ENCODE peak calls at places on chromosomes 4 and X, in four cellular contexts. One of them, this sample, is unnamed.

GRCh38 chr4:135319685-135320084 is 1118.1 kb upstream of the PABPC4L start:
- DNase-seq in IMR-90: no peak
- DNase-seq in fibroblast of lung: no peak
- DNase-seq in mucosa of descending colon: no peak
- DNase-seq in this sample: no peak

GRCh38 chrX:149060921-149061320 is 444.2 kb downstream of the IDS start:
- DNase-seq in IMR-90: no peak
- DNase-seq in mucosa of descending colon: no peak
- DNase-seq in fibroblast of lung: peak; percentile 88
- DNase-seq in this sample: no peak

GRCh38 chrX:100410083-100410590 is at the start of gene PCDH19:
- DNase-seq in IMR-90: peak; percentile 17
- DNase-seq in fibroblast of lung: peak; percentile 37
- DNase-seq in mucosa of descending colon: peak; percentile 47
- DNase-seq in this sample: peak; percentile 59

GRCh38 chr4:26803462-26803861 is 57.2 kb upstream of the STIM2 start:
- DNase-seq in IMR-90: no peak
- DNase-seq in fibroblast of lung: peak; percentile 22
- DNase-seq in mucosa of descending colon: no peak
- DNase-seq in this sample: no peak

GRCh38 chr4:74793757-74794340 is 474 bp downstream of the BTC start:
- DNase-seq in mucosa of descending colon: peak; percentile 77
- DNase-seq in IMR-90: no peak
- DNase-seq in fibroblast of lung: peak; percentile 22
- DNase-seq in this sample: peak; percentile 93

GRCh38 chr4:145545538-145546224 is 64.0 kb downstream of the SMAD1 start:
- DNase-seq in fibroblast of lung: peak; percentile 96
- DNase-seq in IMR-90: peak; percentile 98
- DNase-seq in mucosa of descending colon: peak; percentile 45
- DNase-seq in this sample: no peak

GRCh38 chr4:110793381-110793801 is 170.5 kb upstream of the PITX2 start:
- DNase-seq in fibroblast of lung: peak; percentile 25
- DNase-seq in IMR-90: peak; percentile 17
- DNase-seq in mucosa of descending colon: no peak
- DNase-seq in this sample: no peak

GRCh38 chrX:22135994-22136684 is 104.0 kb downstream of the PHEX start:
- DNase-seq in mucosa of descending colon: peak; percentile 40
- DNase-seq in fibroblast of lung: peak; percentile 76
- DNase-seq in IMR-90: peak; percentile 60
- DNase-seq in this sample: no peak

GRCh38 chr4:102344955-102345794 is at the start of gene SLC39A8:
- DNase-seq in fibroblast of lung: peak; percentile 84
- DNase-seq in IMR-90: peak; percentile 44
- DNase-seq in mucosa of descending colon: peak; percentile 92
- DNase-seq in this sample: peak; percentile 94

GRCh38 chr4:68748181-68748981 is 67.4 kb upstream of the UGT2B10 start:
- DNase-seq in fibroblast of lung: no peak
- DNase-seq in IMR-90: no peak
- DNase-seq in mucosa of descending colon: peak; percentile 47
- DNase-seq in this sample: peak; percentile 41

GRCh38 chrX:69626129-69626528 is 10.2 kb downstream of the EDA start:
- DNase-seq in fibroblast of lung: no peak
- DNase-seq in mucosa of descending colon: no peak
- DNase-seq in IMR-90: no peak
- DNase-seq in this sample: no peak

GRCh38 chrX:73847991-73848390 is 285.0 kb downstream of the CHIC1 start:
- DNase-seq in mucosa of descending colon: no peak
- DNase-seq in fibroblast of lung: no peak
- DNase-seq in IMR-90: no peak
- DNase-seq in this sample: no peak

GRCh38 chr4:1211371-1211770 is 37.6 kb downstream of the CTBP1 start:
- DNase-seq in mucosa of descending colon: no peak
- DNase-seq in fibroblast of lung: no peak
- DNase-seq in IMR-90: no peak
- DNase-seq in this sample: peak; percentile 19

GRCh38 chr4:170736710-170737109 is 647.0 kb upstream of the AADAT start:
- DNase-seq in IMR-90: no peak
- DNase-seq in fibroblast of lung: peak; percentile 44
- DNase-seq in mucosa of descending colon: no peak
- DNase-seq in this sample: no peak

GRCh38 chrX:50198348-50198747 is 2.5 kb downstream of the AKAP4 start:
- DNase-seq in mucosa of descending colon: peak; percentile 10
- DNase-seq in fibroblast of lung: no peak
- DNase-seq in IMR-90: no peak
- DNase-seq in this sample: no peak

GRCh38 chrX:22314692-22315091 is 42.0 kb downstream of the CBLL2 start:
- DNase-seq in fibroblast of lung: peak; percentile 34
- DNase-seq in mucosa of descending colon: no peak
- DNase-seq in IMR-90: peak; percentile 15
- DNase-seq in this sample: no peak

GRCh38 chr4:51842554-51843308 is at the start of gene DCUN1D4:
- DNase-seq in mucosa of descending colon: peak; percentile 100
- DNase-seq in fibroblast of lung: peak; percentile 100
- DNase-seq in IMR-90: peak; percentile 99
- DNase-seq in this sample: peak; percentile 100

GRCh38 chrX:19888419-19888879 is 1.0 kb upstream of the SH3KBP1 start:
- DNase-seq in mucosa of descending colon: peak; percentile 51
- DNase-seq in IMR-90: peak; percentile 77
- DNase-seq in fibroblast of lung: peak; percentile 67
- DNase-seq in this sample: no peak

GRCh38 chr4:184476660-184477059 is 2.3 kb upstream of the IRF2 start:
- DNase-seq in mucosa of descending colon: no peak
- DNase-seq in IMR-90: no peak
- DNase-seq in fibroblast of lung: no peak
- DNase-seq in this sample: no peak

GRCh38 chrX:32048285-32048684 is 976.4 kb upstream of the FTHL17 start:
- DNase-seq in mucosa of descending colon: no peak
- DNase-seq in fibroblast of lung: no peak
- DNase-seq in IMR-90: no peak
- DNase-seq in this sample: no peak

GRCh38 chr4:113878718-113879117 is 100.7 kb downstream of the ARSJ start:
- DNase-seq in mucosa of descending colon: no peak
- DNase-seq in fibroblast of lung: peak; percentile 78
- DNase-seq in IMR-90: peak; percentile 57
- DNase-seq in this sample: no peak

GRCh38 chr4:54657556-54658313 is at the start of gene KIT:
- DNase-seq in fibroblast of lung: peak; percentile 17
- DNase-seq in IMR-90: peak; percentile 32
- DNase-seq in mucosa of descending colon: peak; percentile 31
- DNase-seq in this sample: no peak

GRCh38 chrX:24151513-24151912 is 2.0 kb downstream of the ZFX start:
- DNase-seq in fibroblast of lung: no peak
- DNase-seq in IMR-90: no peak
- DNase-seq in mucosa of descending colon: no peak
- DNase-seq in this sample: no peak
- H3K4me1 ChIP-seq in fibroblast of lung: peaks cover 2% of the 10 kb centered on the region
- H3K4me1 ChIP-seq in IMR-90: peaks cover 9% of the 10 kb centered on the region
- H3K4me1 ChIP-seq in mucosa of descending colon: peaks cover under 1% of the 10 kb centered on the region
- H3K4me1 ChIP-seq in this sample: peaks cover 46% of the 10 kb centered on the region

DNA sequence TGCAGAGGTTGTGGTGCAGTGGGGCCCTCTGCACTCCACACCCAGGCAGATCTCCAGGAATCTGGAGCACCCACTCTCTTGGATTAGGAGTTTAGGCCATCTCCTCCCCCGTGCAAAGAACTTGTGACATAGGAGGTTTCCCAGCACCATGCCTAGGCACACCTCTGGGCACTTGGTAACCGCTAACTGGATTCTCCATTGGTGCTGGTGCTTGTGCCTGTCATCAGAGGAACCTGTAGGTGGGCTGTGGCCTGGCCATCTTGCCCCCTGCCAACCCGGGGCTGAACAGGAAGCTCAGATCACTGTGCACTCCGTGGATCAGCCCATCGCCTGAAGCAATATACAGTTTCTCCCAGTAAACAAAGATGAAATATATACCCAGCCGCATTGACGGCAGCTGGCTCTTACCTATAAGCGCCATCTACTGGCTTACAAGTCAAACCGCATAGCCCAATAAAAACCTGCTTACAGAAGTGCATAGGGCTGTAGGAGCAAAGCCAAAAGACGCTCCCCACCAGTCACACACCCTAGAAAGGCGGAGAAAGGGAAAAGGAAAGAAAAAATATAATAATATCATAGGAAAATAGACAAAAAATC is 19.1 kb upstream of the TEX13B start:
- DNase-seq in mucosa of descending colon: peak; percentile 21
- DNase-seq in IMR-90: peak; percentile 36
- DNase-seq in fibroblast of lung: peak; percentile 26
- DNase-seq in this sample: no peak
- TF ChIP-seq CTCF in mucosa of descending colon: peak; percentile 17
- TF ChIP-seq CTCF in IMR-90: peak; percentile 37
- TF ChIP-seq CTCF in fibroblast of lung: peak; percentile 38
- TF ChIP-seq CTCF in this sample: peak; percentile 59

GRCh38 chrX:118508221-118508620 is 12.6 kb downstream of the DOCK11 start:
- DNase-seq in IMR-90: no peak
- DNase-seq in fibroblast of lung: no peak
- DNase-seq in mucosa of descending colon: no peak
- DNase-seq in this sample: no peak
- H3K4me1 ChIP-seq in IMR-90: no peaks in the 10 kb centered on the region
- H3K4me1 ChIP-seq in fibroblast of lung: peaks cover 2% of the 10 kb centered on the region
- H3K4me1 ChIP-seq in mucosa of descending colon: no peaks in the 10 kb centered on the region
- H3K4me1 ChIP-seq in this sample: no peaks in the 10 kb centered on the region

GRCh38 chr4:7462509-7462971 is 27.8 kb upstream of the PSAPL1 start:
- DNase-seq in fibroblast of lung: peak; percentile 37
- DNase-seq in IMR-90: peak; percentile 2
- DNase-seq in mucosa of descending colon: no peak
- DNase-seq in this sample: peak; percentile 55
- TF ChIP-seq CTCF in fibroblast of lung: no peak
- TF ChIP-seq CTCF in IMR-90: peak; percentile 8
- TF ChIP-seq CTCF in mucosa of descending colon: no peak
- TF ChIP-seq CTCF in this sample: peak; percentile 73

This sample was measured in right lobe of liver.